ENCODE peak calls at places on chromosomes 2 and 18, in five cellular contexts. One of them, this sample, is unnamed.

GRCh38 chr18:24111936-24112335 is 26.9 kb upstream of the CABYR start:
- DNase-seq in cardiac fibroblast: no peak
- DNase-seq in T-helper 2 cell treated with Interferon-gamma antibody and Interleukin-4, amounts not matched to agents 5 μg/mL and 100 μg/mL, for 36 hours: no peak
- DNase-seq in ELR: peak
- DNase-seq in psoas muscle: no peak
- DNase-seq in this sample: no peak

GRCh38 chr18:21115519-21116411 is 4.2 kb upstream of the ROCK1 start:
- DNase-seq in T-helper 2 cell treated with Interferon-gamma antibody and Interleukin-4, amounts not matched to agents 5 μg/mL and 100 μg/mL, for 36 hours: no peak
- DNase-seq in ELR: peak
- DNase-seq in cardiac fibroblast: peak
- DNase-seq in psoas muscle: no peak
- DNase-seq in this sample: no peak

GRCh38 chr2:157722580-157723234 is 94.0 kb upstream of the ACVR1C start:
- DNase-seq in ELR: peak
- DNase-seq in cardiac fibroblast: peak
- DNase-seq in psoas muscle: no peak
- DNase-seq in T-helper 2 cell treated with Interferon-gamma antibody and Interleukin-4, amounts not matched to agents 5 μg/mL and 100 μg/mL, for 36 hours: no peak
- DNase-seq in this sample: peak

GRCh38 chr2:38182518-38183013 is 106.6 kb upstream of the CYP1B1 start:
- DNase-seq in ELR: no peak
- DNase-seq in T-helper 2 cell treated with Interferon-gamma antibody and Interleukin-4, amounts not matched to agents 5 μg/mL and 100 μg/mL, for 36 hours: no peak
- DNase-seq in psoas muscle: no peak
- DNase-seq in cardiac fibroblast: no peak
- DNase-seq in this sample: no peak

GRCh38 chr2:234495801-234496441 is 960 bp downstream of the ARL4C start:
- DNase-seq in T-helper 2 cell treated with Interferon-gamma antibody and Interleukin-4, amounts not matched to agents 5 μg/mL and 100 μg/mL, for 36 hours: no peak
- DNase-seq in cardiac fibroblast: peak
- DNase-seq in psoas muscle: peak
- DNase-seq in ELR: peak
- DNase-seq in this sample: peak

GRCh38 chr2:190088917-190089316 is 26.4 kb upstream of the MSTN start:
- DNase-seq in psoas muscle: peak
- DNase-seq in ELR: peak
- DNase-seq in T-helper 2 cell treated with Interferon-gamma antibody and Interleukin-4, amounts not matched to agents 5 μg/mL and 100 μg/mL, for 36 hours: no peak
- DNase-seq in cardiac fibroblast: peak
- DNase-seq in this sample: peak

GRCh38 chr18:76346490-76347130 is 148.4 kb downstream of the ZNF516 start:
- DNase-seq in T-helper 2 cell treated with Interferon-gamma antibody and Interleukin-4, amounts not matched to agents 5 μg/mL and 100 μg/mL, for 36 hours: no peak
- DNase-seq in cardiac fibroblast: no peak
- DNase-seq in psoas muscle: no peak
- DNase-seq in ELR: no peak
- DNase-seq in this sample: no peak

GRCh38 chr2:109268916-109269315 is 139.9 kb downstream of the SH3RF3 start:
- DNase-seq in psoas muscle: no peak
- DNase-seq in cardiac fibroblast: no peak
- DNase-seq in T-helper 2 cell treated with Interferon-gamma antibody and Interleukin-4, amounts not matched to agents 5 μg/mL and 100 μg/mL, for 36 hours: no peak
- DNase-seq in ELR: no peak
- DNase-seq in this sample: no peak